ENCODE peak calls at places on chromosomes 5 and 9, in six cellular contexts. U, W, P, O, F and Z are unnamed samples.
A peak's percentile ranks its signal among the peaks of the same experiment; 100 is the strongest.

GRCh38 chr5:61010759-61011460 is 65.9 kb downstream of the NDUFAF2 start:
- DNase-seq in U (no peak), W (peak; percentile 22), P (no peak), O (no peak), F (peak; percentile 56), Z (no peak)

GRCh38 chr9:135107592-135108235 is 20.2 kb downstream of the OLFM1 start:
- DNase-seq in U (no peak), W (no peak), P (no peak), O (no peak), F (no peak), Z (no peak)

GRCh38 chr5:171736976-171737848 is 48.4 kb upstream of the SMIM23 start:
- DNase-seq in U (no peak), W (no peak), P (peak; percentile 14), O (no peak), F (no peak), Z (no peak)

GRCh38 chr9:33170464-33171156 is 3.5 kb upstream of the B4GALT1 start:
- DNase-seq in U (peak; percentile 66), W (peak; percentile 62), P (no peak), O (no peak), F (peak; percentile 51), Z (peak; percentile 81)

GRCh38 chr5:56410696-56411095 is 177.6 kb upstream of the ANKRD55 start:
- DNase-seq in U (no peak), W (no peak), P (no peak), O (no peak), F (no peak), Z (no peak)

GRCh38 chr5:142080248-142080647 is 28.3 kb upstream of the NDFIP1 start:
- DNase-seq in U (no peak), W (no peak), P (no peak), O (no peak), F (no peak), Z (no peak)

GRCh38 chr5:54519083-54519541 is 1.6 kb downstream of the SNX18 start:
- DNase-seq in U (no peak), W (no peak), P (no peak), O (no peak), F (no peak), Z (peak; percentile 86)

GRCh38 chr5:122129332-122129731 is at the start of gene ZNF474:
- DNase-seq in U (peak; percentile 20), W (peak; percentile 92), P (peak; percentile 89), O (peak; percentile 48), F (peak; percentile 59), Z (no peak)

GRCh38 chr9:91536211-91536691 is 112.6 kb upstream of the NFIL3 start:
- DNase-seq in U (peak; percentile 72), W (peak; percentile 56), P (peak; percentile 68), O (peak; percentile 57), F (peak; percentile 23), Z (no peak)

GRCh38 chr9:79387091-79387490 is 184.7 kb upstream of the TLE4 start:
- DNase-seq in U (no peak), W (peak; percentile 47), P (no peak), O (no peak), F (no peak), Z (no peak)

GRCh38 chr5:2921176-2921575 is 169.7 kb upstream of the IRX2 start:
- DNase-seq in U (no peak), W (no peak), P (no peak), O (no peak), F (no peak), Z (no peak)

GRCh38 chr5:132761321-132762240 is 14.4 kb downstream of the CCNI2 start:
- DNase-seq in U (peak; percentile 7), W (no peak), P (no peak), O (no peak), F (no peak), Z (no peak)

GRCh38 chr5:8689773-8690172 is 820.8 kb downstream of the MTRR start:
- DNase-seq in U (no peak), W (no peak), P (no peak), O (no peak), F (no peak), Z (no peak)

GRCh38 chr5:59583151-59583809 is 310.2 kb downstream of the PDE4D start:
- DNase-seq in U (no peak), W (no peak), P (no peak), O (no peak), F (no peak), Z (no peak)

GRCh38 chr9:97954550-97954989 is 16.6 kb upstream of the HEMGN start:
- DNase-seq in U (peak; percentile 48), W (peak; percentile 68), P (peak; percentile 18), O (no peak), F (peak; percentile 90), Z (no peak)

GRCh38 chr9:36148652-36149051 is 12.1 kb downstream of the GLIPR2 start:
- DNase-seq in U (peak; percentile 95), W (peak; percentile 97), P (peak; percentile 97), O (peak; percentile 75), F (no peak), Z (peak; percentile 92)

GRCh38 chr9:116432051-116432450 is 255.1 kb upstream of the TRIM32 start:
- DNase-seq in U (no peak), W (no peak), P (peak; percentile 6), O (no peak), F (no peak), Z (no peak)

GRCh38 chr5:8906303-8906967 is 639.4 kb downstream of the SEMA5A start:
- DNase-seq in U (no peak), W (peak; percentile 91), P (peak; percentile 7), O (no peak), F (no peak), Z (no peak)

GRCh38 chr5:146283344-146283761 is 55.3 kb upstream of the POU4F3 start:
- DNase-seq in U (no peak), W (peak; percentile 99), P (peak; percentile 79), O (no peak), F (peak; percentile 16), Z (no peak)

GRCh38 chr5:106312360-106312759 is 1358.4 kb downstream of the EFNA5 start:
- DNase-seq in U (no peak), W (peak; percentile 36), P (peak; percentile 50), O (no peak), F (no peak), Z (no peak)

GRCh38 chr5:159849437-159850191 is 66.7 kb upstream of the ADRA1B start:
- DNase-seq in U (no peak), W (peak; percentile 89), P (peak; percentile 84), O (no peak), F (no peak), Z (no peak)

GRCh38 chr5:54601832-54602231 is 84.3 kb downstream of the SNX18 start:
- DNase-seq in U (no peak), W (no peak), P (no peak), O (no peak), F (no peak), Z (no peak)

GRCh38 chr5:149348463-149348862 is 3.2 kb downstream of the GRPEL2 start:
- DNase-seq in U (no peak), W (no peak), P (no peak), O (no peak), F (no peak), Z (no peak)

GRCh38 chr5:147439253-147439652 is 70.6 kb downstream of the DPYSL3 start:
- DNase-seq in U (no peak), W (peak; percentile 53), P (peak; percentile 65), O (no peak), F (no peak), Z (no peak)

GRCh38 chr5:93574041-93574938 is 6.7 kb downstream of the NR2F1-AS1 start:
- DNase-seq in U (no peak), W (no peak), P (no peak), O (no peak), F (no peak), Z (no peak)

GRCh38 chr5:96080557-96080956 is 118.9 kb upstream of the ELL2 start:
- DNase-seq in U (no peak), W (peak; percentile 80), P (no peak), O (no peak), F (no peak), Z (no peak)